ENCODE peak calls at places on chromosomes 1 and 21, in four cellular contexts. N is GM12878, R is HL-60, X is K562. E is an unnamed sample.

GRCh38 chr1:195218428-195219212 is 1389.6 kb downstream of the KCNT2 start:
- DNase-seq in N (no peak), R (no peak), X (no peak), E (no peak)

GRCh38 chr1:64598100-64598571 is 128.2 kb downstream of the CACHD1 start:
- DNase-seq in N (no peak), R (no peak), X (no peak), E (no peak)

GRCh38 chr1:65791860-65792670 is 630 bp upstream of the PDE4B start:
- DNase-seq in N (no peak), R (no peak), X (no peak), E (no peak)

GRCh38 chr21:14737922-14738321 is 191.8 kb upstream of the SAMSN1 start:
- DNase-seq in N (no peak), R (peak), X (peak), E (no peak)

GRCh38 chr1:91557039-91557690 is 56.5 kb downstream of the CDC7 start:
- DNase-seq in N (no peak), R (no peak), X (no peak), E (no peak)

GRCh38 chr1:183470147-183470960 is 1.9 kb upstream of the SMG7 start:
- DNase-seq in N (peak), R (peak), X (peak), E (peak)

GRCh38 chr1:162708286-162708685 is 76.0 kb downstream of the DDR2 start:
- DNase-seq in N (no peak), R (no peak), X (no peak), E (no peak)

GRCh38 chr1:98704474-98704873 is 43.0 kb downstream of the SNX7 start:
- DNase-seq in N (no peak), R (no peak), X (no peak), E (no peak)

GRCh38 chr1:4153571-4153970 is 253.5 kb upstream of the C1orf174 start:
- DNase-seq in N (no peak), R (no peak), X (no peak), E (no peak)

GRCh38 chr21:23218667-23219066 is 2220.5 kb downstream of the NCAM2 start:
- DNase-seq in N (no peak), R (no peak), X (no peak), E (no peak)

GRCh38 chr1:32023351-32023750 is 9.7 kb downstream of the KHDRBS1 start:
- DNase-seq in N (no peak), R (no peak), X (no peak), E (no peak)

GRCh38 chr1:109181085-109181806 is 32.5 kb upstream of the SARS1 start:
- DNase-seq in N (no peak), R (no peak), X (peak), E (no peak)

GRCh38 chr1:19033926-19034680 is 77.6 kb upstream of the IFFO2 start:
- DNase-seq in N (no peak), R (no peak), X (no peak), E (no peak)

GRCh38 chr1:2471587-2472001 is 4.5 kb upstream of the PLCH2 start:
- DNase-seq in N (no peak), R (no peak), X (no peak), E (no peak)

GRCh38 chr1:160437432-160438319 is 37.3 kb downstream of the VANGL2 start:
- DNase-seq in N (peak), R (no peak), X (no peak), E (no peak)

GRCh38 chr1:18463984-18464664 is 16.6 kb upstream of the KLHDC7A start:
- DNase-seq in N (no peak), R (no peak), X (no peak), E (no peak)

GRCh38 chr21:25689226-25689625 is 45.5 kb downstream of the ATP5PF start:
- DNase-seq in N (no peak), R (no peak), X (no peak), E (no peak)

GRCh38 chr1:97137862-97138514 is 416.4 kb downstream of the PTBP2 start:
- DNase-seq in N (peak), R (peak), X (no peak), E (no peak)

GRCh38 chr1:119893238-119893791 is 3.0 kb downstream of the ADAM30 start:
- DNase-seq in N (no peak), R (no peak), X (no peak), E (no peak)

GRCh38 chr21:36349315-36349714 is 29.3 kb downstream of the MORC3 start:
- DNase-seq in N (no peak), R (no peak), X (no peak), E (no peak)

GRCh38 chr21:36350282-36350910 is 30.4 kb downstream of the MORC3 start:
- DNase-seq in N (no peak), R (no peak), X (no peak), E (no peak)

GRCh38 chr21:36344931-36345330 is 24.9 kb downstream of the MORC3 start:
- DNase-seq in N (no peak), R (no peak), X (no peak), E (no peak)

GRCh38 chr21:36347962-36348328 is 27.9 kb downstream of the MORC3 start:
- DNase-seq in N (no peak), R (no peak), X (no peak), E (no peak)

GRCh38 chr21:36347278-36347961 is 27.4 kb downstream of the MORC3 start:
- DNase-seq in N (no peak), R (no peak), X (no peak), E (no peak)
- TF ChIP-seq POLR2AphosphoS5 in N (no peak), R (no peak), X (no peak), E (no peak)

DNA sequence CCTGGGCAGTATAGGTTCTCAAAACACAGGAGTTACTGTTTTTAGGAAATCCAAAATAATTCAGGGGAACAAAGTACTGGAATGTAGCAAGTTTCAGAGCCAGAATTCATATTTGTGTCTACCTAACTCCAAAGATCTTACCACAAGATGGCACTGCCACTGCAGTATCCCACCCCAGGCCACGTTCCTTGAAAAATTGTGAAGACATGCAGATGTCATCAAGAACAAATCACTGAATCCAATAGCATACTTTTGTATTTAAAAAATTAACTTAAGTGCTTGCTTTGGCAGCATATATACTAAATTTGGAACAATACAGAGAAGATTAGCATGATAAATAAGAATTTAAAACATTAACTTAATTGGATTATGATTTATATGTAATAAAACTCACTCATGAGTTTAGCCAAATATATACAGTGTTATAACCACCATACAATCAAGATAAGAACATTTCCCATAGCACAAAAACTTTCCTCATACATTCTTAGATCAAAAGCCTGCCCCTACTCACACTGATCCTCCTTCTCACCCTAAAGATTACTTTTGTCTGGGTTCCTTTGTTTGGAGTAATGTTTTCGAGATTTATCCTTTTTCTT is 209.9 kb downstream of the FAF1 start:
- DNase-seq in N (no peak), R (no peak), X (peak), E (no peak)
- TF ChIP-seq SPI1 in N (no peak), R (no peak), X (no peak), E (no peak)

GRCh38 chr1:165907256-165907857 is 79.9 kb downstream of the UCK2 start:
- DNase-seq in N (no peak), R (no peak), X (no peak), E (no peak)

GRCh38 chr1:165914136-165914798 is 86.9 kb downstream of the UCK2 start:
- DNase-seq in N (peak), R (peak), X (peak), E (peak)

GRCh38 chr1:165912638-165913037 is 85.2 kb downstream of the UCK2 start:
- DNase-seq in N (no peak), R (no peak), X (no peak), E (no peak)

GRCh38 chr1:165911609-165912281 is 84.3 kb downstream of the UCK2 start:
- DNase-seq in N (no peak), R (no peak), X (no peak), E (no peak)

DNA sequence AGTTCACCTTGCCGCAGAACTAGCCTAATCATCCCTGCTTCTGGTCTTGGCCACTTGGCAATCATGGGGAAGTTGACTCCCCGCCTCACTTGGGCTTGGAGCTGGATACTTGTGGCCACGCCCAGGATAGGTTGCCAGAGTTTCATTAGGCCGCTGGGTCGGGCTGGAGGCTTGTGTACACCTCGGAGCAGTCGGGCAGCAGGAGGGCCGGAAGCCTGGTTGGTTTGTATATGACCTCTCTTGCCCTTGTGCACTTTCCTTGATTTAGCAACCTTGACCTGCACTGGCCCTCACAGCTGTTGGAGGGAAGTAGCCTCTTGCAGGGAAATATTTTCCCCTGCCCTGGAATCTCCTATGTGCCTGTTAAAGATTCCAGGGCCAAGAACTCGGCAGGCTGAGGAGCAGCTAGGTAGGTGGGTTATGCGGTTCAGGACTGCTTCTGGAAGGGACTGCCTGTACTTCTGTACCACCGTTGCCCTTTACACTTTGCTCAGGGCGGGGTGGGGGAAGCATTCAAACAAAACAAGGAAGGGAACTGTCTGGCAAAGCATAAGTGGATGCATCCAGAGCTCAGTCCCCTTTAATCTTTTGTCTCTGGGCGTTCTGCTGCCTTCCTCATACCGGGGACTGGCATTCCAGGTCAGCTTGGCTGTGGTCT is 83.5 kb downstream of the UCK2 start:
- DNase-seq in N (no peak), R (no peak), X (no peak), E (no peak)
- TF ChIP-seq POLR2AphosphoS5 in N (no peak), R (peak), X (peak), E (no peak)

GRCh38 chr1:227125929-227126545 is 185.9 kb downstream of the COQ8A start:
- DNase-seq in N (no peak), R (no peak), X (no peak), E (no peak)
- TF ChIP-seq SPI1 in N (no peak), R (no peak), X (no peak), E (no peak)

GRCh38 chr1:35192853-35193664 is at the start of gene SFPQ:
- DNase-seq in N (peak), R (peak), X (peak), E (peak)

GRCh38 chr1:35190784-35191183 is 2.2 kb downstream of the SFPQ start:
- DNase-seq in N (no peak), R (no peak), X (no peak), E (no peak)

GRCh38 chr1:35191429-35192055 is 1.4 kb downstream of the SFPQ start:
- DNase-seq in N (no peak), R (no peak), X (no peak), E (no peak)

GRCh38 chr1:35188578-35189392 is 4.2 kb downstream of the SFPQ start:
- DNase-seq in N (no peak), R (no peak), X (no peak), E (no peak)

DNA sequence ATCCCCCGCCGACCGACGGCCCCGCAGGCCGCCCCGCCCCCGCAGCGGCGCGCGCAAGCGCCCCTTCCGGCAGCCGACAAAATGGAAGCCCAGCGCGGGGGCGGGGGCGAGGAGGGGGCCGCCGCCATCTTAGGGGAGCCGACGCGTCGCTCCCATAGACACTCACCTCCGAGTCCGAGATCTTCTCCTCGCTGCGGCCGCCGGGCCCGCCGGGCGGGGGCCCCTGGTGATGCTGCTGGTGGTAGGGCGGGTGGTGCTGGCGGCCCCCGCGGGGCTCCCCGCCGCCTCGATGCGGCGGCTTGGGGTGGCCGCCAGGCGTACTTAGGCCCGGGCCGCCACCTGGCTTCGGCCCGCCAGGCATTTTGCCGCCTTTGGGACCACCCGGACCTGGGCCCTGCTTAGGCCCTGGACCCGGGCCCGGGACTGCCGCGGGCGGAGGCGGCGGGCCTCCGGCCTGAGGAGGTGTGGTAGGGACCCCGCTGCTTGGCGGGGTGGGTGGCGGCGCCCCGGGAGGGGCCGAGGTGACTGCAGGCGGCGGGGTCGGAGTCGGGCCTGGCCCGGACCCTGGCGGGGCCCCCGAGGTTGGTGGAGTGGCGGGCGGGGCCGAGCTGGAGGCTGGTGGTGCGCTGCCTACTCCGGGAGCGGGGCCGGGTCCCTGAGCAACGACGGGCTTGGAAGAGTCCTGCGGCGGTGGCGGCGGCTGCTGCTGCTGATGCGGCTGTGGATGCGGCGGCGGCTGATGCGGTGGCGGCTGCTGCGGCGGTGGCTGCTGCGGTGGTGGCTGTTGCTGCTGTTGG is 691 bp downstream of the SFPQ start:
- DNase-seq in N (no peak), R (peak), X (peak), E (peak)
- TF ChIP-seq POLR2AphosphoS5 in N (peak), R (peak), X (peak), E (peak)

GRCh38 chr1:78718566-78718965 is 68.9 kb downstream of the IFI44 start:
- DNase-seq in N (no peak), R (no peak), X (no peak), E (no peak)
- TF ChIP-seq SPI1 in N (no peak), R (no peak), X (no peak), E (no peak)

DNA sequence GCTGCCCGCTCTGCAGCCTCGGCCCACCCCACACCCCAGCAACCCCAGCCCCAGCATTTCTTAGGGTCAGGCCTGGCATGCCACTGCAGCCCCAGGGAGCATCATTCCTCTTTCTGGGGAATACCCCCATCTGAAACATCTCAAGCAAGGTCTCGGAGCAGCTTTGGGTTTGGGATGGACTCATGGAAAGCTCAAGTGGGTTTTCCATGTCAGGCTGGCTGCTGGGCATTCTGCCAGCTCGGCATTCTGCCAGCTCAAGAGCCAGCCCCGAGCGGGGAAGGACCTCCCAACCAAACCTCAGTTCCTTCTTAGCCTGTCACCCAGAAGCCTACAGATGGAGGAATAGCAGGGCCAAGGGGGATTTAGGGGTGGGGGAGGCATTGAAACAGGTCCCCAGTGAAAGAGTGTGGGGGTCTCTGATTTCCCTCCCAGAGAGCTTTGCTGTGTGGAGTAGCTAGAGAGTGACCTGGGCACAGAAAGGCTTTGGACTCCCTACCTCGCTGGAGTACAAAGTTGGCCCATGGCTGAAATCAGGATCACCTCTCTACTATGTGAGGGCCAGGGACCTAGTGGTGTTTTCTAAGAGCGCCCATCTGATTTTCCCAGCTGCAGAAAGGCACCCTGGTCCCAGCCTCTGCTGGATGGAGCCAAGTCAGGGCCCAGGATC is 628 bp downstream of the SELENBP1 start:
- DNase-seq in N (no peak), R (peak), X (peak), E (no peak)
- TF ChIP-seq POLR2AphosphoS5 in N (no peak), R (no peak), X (no peak), E (no peak)

DNA sequence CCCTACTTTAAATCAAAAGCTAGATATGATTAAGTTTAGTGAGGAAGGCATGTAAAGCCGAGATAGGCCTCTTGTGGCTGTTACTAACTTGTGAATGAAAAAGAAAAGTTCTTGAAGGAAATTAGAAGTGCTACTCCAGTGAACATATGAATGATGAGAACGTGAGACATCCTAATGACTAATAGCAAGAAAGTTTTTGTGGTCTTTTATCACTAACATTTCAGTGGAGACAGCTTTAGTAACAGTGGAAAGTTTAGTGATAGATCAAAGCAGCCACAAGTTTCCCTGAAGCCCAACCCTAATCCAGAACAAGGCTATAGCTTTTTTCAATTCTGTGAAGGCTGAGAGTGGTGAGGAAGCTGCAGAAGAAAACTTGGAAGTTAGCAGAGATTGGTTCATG is 73.6 kb upstream of the LRRC8B start:
- DNase-seq in N (no peak), R (no peak), X (no peak), E (no peak)
- TF ChIP-seq SPI1 in N (no peak), R (no peak), X (no peak), E (no peak)

GRCh38 chr1:216015116-216015515 is 408.1 kb downstream of the USH2A start:
- DNase-seq in N (no peak), R (no peak), X (no peak), E (no peak)
- TF ChIP-seq POLR2AphosphoS5 in N (no peak), R (no peak), X (no peak), E (no peak)

DNA sequence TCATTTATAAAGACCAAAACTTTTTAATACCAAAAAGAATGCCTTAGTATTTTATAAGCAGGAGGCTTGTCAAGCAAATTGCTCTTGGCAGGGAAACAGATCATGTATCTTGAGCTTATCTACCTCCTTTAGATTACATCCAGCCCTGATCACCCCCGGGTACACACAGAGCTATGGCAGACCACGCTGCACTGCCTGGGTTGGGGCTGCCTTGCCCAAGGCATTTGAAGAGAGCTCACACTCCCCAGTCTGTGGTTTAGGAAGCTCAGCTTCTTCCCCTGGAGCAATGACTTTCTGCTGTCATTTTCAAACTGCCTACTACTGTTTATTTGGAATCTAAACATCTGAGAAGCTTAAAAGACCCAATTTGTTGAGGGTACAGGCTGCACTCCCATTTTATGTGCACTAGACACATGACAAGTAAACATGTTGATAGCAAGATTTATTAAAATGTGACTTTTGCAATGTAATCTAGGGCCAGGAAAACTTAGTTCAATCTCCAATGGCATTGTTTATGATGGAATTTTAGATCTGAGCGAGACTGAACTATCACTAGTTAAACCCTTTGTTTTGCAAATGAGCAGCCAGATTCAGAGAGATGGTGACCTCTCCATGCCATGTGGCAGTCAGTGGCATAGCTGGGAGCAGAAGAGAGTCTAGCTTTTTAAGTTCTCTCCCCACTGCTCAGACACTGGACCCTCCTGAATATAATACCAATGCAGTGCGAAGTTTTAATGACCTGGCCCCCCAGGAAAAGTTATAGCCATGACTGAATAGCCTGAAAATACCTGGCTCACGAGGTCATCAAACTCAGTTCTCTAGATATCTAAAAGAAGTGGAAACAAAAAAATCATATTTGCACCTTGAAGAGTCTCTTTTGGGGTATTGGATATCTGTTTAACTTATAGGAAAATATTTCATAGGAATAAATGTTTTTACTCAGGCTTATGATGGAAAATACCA is 214.9 kb downstream of the HLX start:
- DNase-seq in N (no peak), R (peak), X (no peak), E (no peak)
- TF ChIP-seq SPI1 in N (no peak), R (no peak), X (no peak), E (no peak)

E was measured in GM12891.